ENCODE peak calls at places on chromosome 15, in five cellular contexts. U, H, S, Y and D are unnamed samples.
A peak's percentile ranks its signal among the peaks of the same experiment; 100 is the strongest.

GRCh38 chr15:55917881-55918296 is 75.5 kb downstream of the NEDD4 start:
- DNase-seq in S (peak; percentile 96), U (no peak), H (peak; percentile 26), Y (no peak), D (peak; percentile 96)

GRCh38 chr15:56557415-56557814 is 92.5 kb upstream of the MNS1 start:
- DNase-seq in S (no peak), Y (no peak), H (no peak), U (no peak), D (no peak)

GRCh38 chr15:63107895-63108546 is 13.6 kb upstream of the LACTB start:
- DNase-seq in S (peak; percentile 100), U (no peak), Y (no peak), H (no peak), D (peak; percentile 99)

GRCh38 chr15:98433302-98433701 is 215.0 kb upstream of the IGF1R start:
- DNase-seq in Y (no peak), H (no peak), S (no peak), U (no peak), D (no peak)

GRCh38 chr15:91456921-91457320 is 356.9 kb downstream of the SV2B start:
- DNase-seq in Y (no peak), S (peak; percentile 24), H (no peak), U (no peak), D (no peak)

GRCh38 chr15:63860161-63860954 is 26.6 kb upstream of the HERC1 start:
- DNase-seq in Y (no peak), U (no peak), S (no peak), H (no peak), D (no peak)

GRCh38 chr15:73632670-73633058 is 525 bp downstream of the NPTN start:
- DNase-seq in U (no peak), S (no peak), H (no peak), Y (peak; percentile 27), D (no peak)

GRCh38 chr15:38795471-38796245 is 231.0 kb upstream of the RASGRP1 start:
- DNase-seq in H (no peak), Y (no peak), U (no peak), S (peak; percentile 54), D (no peak)

GRCh38 chr15:98769867-98770266 is 121.5 kb downstream of the IGF1R start:
- DNase-seq in U (no peak), S (no peak), Y (no peak), H (no peak), D (no peak)

GRCh38 chr15:85129881-85130280 is 148.2 kb downstream of the PDE8A start:
- DNase-seq in Y (no peak), S (no peak), H (no peak), U (no peak), D (no peak)

GRCh38 chr15:29852201-29852600 is 29.9 kb upstream of the TJP1 start:
- DNase-seq in U (no peak), S (no peak), H (no peak), Y (no peak), D (no peak)

GRCh38 chr15:62165029-62165792 is at the start of gene C2CD4B:
- DNase-seq in U (peak; percentile 82), H (peak; percentile 73), Y (peak; percentile 31), S (no peak), D (peak; percentile 8)

GRCh38 chr15:95175914-95176658 is 944.7 kb downstream of the MCTP2 start:
- DNase-seq in S (peak; percentile 70), Y (no peak), U (no peak), H (no peak), D (peak; percentile 28)

GRCh38 chr15:31337352-31338031 is 10.9 kb downstream of the KLF13 start:
- DNase-seq in H (no peak), Y (no peak), U (no peak), S (no peak), D (no peak)

GRCh38 chr15:23506762-23507161 is 58.7 kb upstream of the MKRN3 start:
- DNase-seq in U (no peak), S (no peak), H (no peak), Y (no peak), D (no peak)

GRCh38 chr15:58357529-58358476 is 74.0 kb upstream of the LIPC start:
- DNase-seq in U (peak; percentile 37), H (peak; percentile 45), S (peak; percentile 76), Y (no peak), D (peak; percentile 74)

GRCh38 chr15:92839696-92840095 is 60.4 kb upstream of the CHD2 start:
- DNase-seq in S (no peak), Y (no peak), U (no peak), H (no peak), D (no peak)
- H2BK5ac ChIP-seq in S (no peak overlapping the region), Y (no peak overlapping the region), U (no peak overlapping the region), H (no peak overlapping the region), D (no peak overlapping the region)

GRCh38 chr15:77886805-77887448 is 190.6 kb downstream of the TBC1D2B start:
- DNase-seq in H (no peak), Y (no peak), U (no peak), S (no peak), D (no peak)
- H2BK5ac ChIP-seq in H (no peak overlapping the region), Y (no peak overlapping the region), U (no peak overlapping the region), S (no peak overlapping the region), D (no peak overlapping the region)

DNA sequence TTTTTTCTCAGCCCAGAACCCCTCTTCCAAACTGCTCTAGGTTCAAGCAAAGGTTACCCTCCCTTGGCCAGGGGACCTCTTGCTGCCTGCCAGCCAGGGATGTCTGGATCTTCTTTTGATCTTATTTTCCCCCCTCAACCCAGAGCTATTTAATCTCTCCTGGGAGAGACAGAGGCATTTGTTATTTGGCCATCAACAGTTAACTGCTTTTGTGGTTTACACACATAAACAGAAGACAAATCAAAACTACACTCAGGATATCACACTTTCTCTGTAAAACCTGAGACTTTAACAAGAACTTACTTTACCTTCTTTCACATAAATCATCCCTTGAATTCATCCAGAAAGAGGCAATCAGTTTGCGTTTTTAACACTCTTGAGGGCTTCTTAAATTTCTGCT is 272.6 kb downstream of the THSD4 start:
- DNase-seq in S (no peak), U (no peak), H (no peak), Y (no peak), D (no peak)
- H2BK5ac ChIP-seq in S (peak overlapping the region; percentile 30), U (no peak overlapping the region), H (no peak overlapping the region), Y (no peak overlapping the region), D (no peak overlapping the region)

GRCh38 chr15:45179221-45179985 is 8.4 kb downstream of the SHF start:
- DNase-seq in U (peak; percentile 81), Y (no peak), H (peak; percentile 79), S (no peak), D (no peak)
- H2BK5ac ChIP-seq in U (no peak overlapping the region), Y (no peak overlapping the region), H (no peak overlapping the region), S (no peak overlapping the region), D (no peak overlapping the region)

GRCh38 chr15:41332788-41333527 is at the start of gene NUSAP1:
- DNase-seq in S (no peak), Y (no peak), H (no peak), U (no peak), D (no peak)
- H2BK5ac ChIP-seq in S (peak within 1 kb of the TSS; percentile 16), Y (peak within 1 kb of the TSS; percentile 69), H (peak within 1 kb of the TSS; percentile 90), U (peak within 1 kb of the TSS; percentile 37), D (no peak within 1 kb of the TSS)